ENCODE peak calls at places on chromosomes 13 and 19, in ten cellular contexts. Y, E, H, O, C, W, R, U, Q and G are unnamed samples.

GRCh38 chr13:73216381-73216831 is 157.6 kb downstream of the KLF5 start:
- DNase-seq in U (no peak), Q (no peak), R (no peak), C (no peak), W (no peak), E (no peak), Y (no peak), O (no peak), H (no peak), G (no peak)

GRCh38 chr19:980133-980998 is 3.8 kb upstream of the WDR18 start:
- DNase-seq in W (no peak), H (no peak), R (no peak), U (no peak), C (no peak), Q (no peak), Y (no peak), O (peak), E (no peak), G (no peak)

GRCh38 chr19:581399-582111 is 8.1 kb upstream of the HCN2 start:
- DNase-seq in R (no peak), W (no peak), E (no peak), U (no peak), C (no peak), Q (no peak), Y (no peak), H (no peak), O (no peak), G (no peak)

GRCh38 chr13:93925976-93926375 is 553.5 kb downstream of the DCT start:
- DNase-seq in H (no peak), Q (no peak), E (no peak), R (no peak), Y (no peak), U (no peak), W (no peak), C (no peak), O (no peak), G (no peak)

GRCh38 chr13:112637017-112637801 is 49.3 kb upstream of the TUBGCP3 start:
- DNase-seq in Q (no peak), E (no peak), Y (no peak), R (no peak), O (no peak), U (no peak), H (no peak), C (no peak), W (no peak), G (no peak)

GRCh38 chr13:75145926-75146325 is 336.0 kb downstream of the TBC1D4 start:
- DNase-seq in O (no peak), E (no peak), R (no peak), Q (no peak), C (no peak), W (no peak), Y (no peak), U (no peak), H (no peak), G (no peak)

GRCh38 chr19:23285948-23286347 is 35.8 kb upstream of the ZNF724 start:
- DNase-seq in C (no peak), E (no peak), Q (no peak), W (no peak), Y (no peak), U (no peak), H (no peak), O (no peak), R (no peak), G (no peak)

GRCh38 chr13:80669112-80669511 is 328.2 kb upstream of the SPRY2 start:
- DNase-seq in E (no peak), Q (no peak), U (no peak), H (no peak), R (no peak), O (no peak), Y (no peak), C (no peak), W (no peak), G (no peak)

GRCh38 chr19:6733338-6734095 is 3.9 kb downstream of the GPR108 start:
- DNase-seq in Q (no peak), U (no peak), E (no peak), W (no peak), R (no peak), H (no peak), C (no peak), Y (no peak), O (no peak), G (no peak)

GRCh38 chr19:7595466-7596133 is at the start of gene CAMSAP3:
- DNase-seq in O (peak), W (no peak), C (no peak), E (no peak), Q (peak), Y (no peak), U (no peak), H (no peak), R (peak), G (no peak)

GRCh38 chr19:5951338-5951861 is 26.5 kb downstream of the RANBP3 start:
- DNase-seq in R (no peak), C (no peak), W (no peak), E (no peak), Q (no peak), O (no peak), Y (no peak), U (no peak), H (no peak), G (no peak)

GRCh38 chr13:112005925-112006324 is 61.0 kb upstream of the SOX1 start:
- DNase-seq in C (no peak), E (no peak), R (no peak), U (peak), H (no peak), Q (no peak), Y (no peak), W (no peak), O (no peak), G (no peak)

GRCh38 chr19:49064768-49065611 is at the start of gene NTF4:
- DNase-seq in Q (no peak), C (no peak), R (peak), H (no peak), Y (no peak), O (peak), W (no peak), U (no peak), E (peak), G (no peak)

GRCh38 chr19:29561601-29562000 is 35.8 kb downstream of the VSTM2B start:
- DNase-seq in C (no peak), Q (no peak), W (no peak), H (no peak), R (no peak), O (no peak), E (no peak), Y (no peak), U (no peak), G (no peak)

GRCh38 chr19:5070922-5071321 is 102.0 kb downstream of the KDM4B start:
- DNase-seq in W (no peak), Y (no peak), H (no peak), C (no peak), Q (no peak), R (no peak), U (no peak), E (no peak), O (no peak), G (no peak)

GRCh38 chr19:12665281-12665573 is 1.3 kb downstream of the MAN2B1 start:
- DNase-seq in O (no peak), Y (peak), U (no peak), E (no peak), H (peak), C (no peak), Q (peak), R (no peak), W (no peak), G (no peak)

GRCh38 chr13:113421673-113422270 is 31.5 kb downstream of the ADPRHL1 start:
- DNase-seq in W (no peak), Q (no peak), O (no peak), H (no peak), U (no peak), Y (no peak), R (no peak), C (peak), E (no peak), G (no peak)

GRCh38 chr19:35903550-35904179 is 1.3 kb downstream of the HCST start:
- DNase-seq in U (peak), O (no peak), Y (peak), Q (peak), R (peak), H (peak), W (peak), E (peak), C (no peak), G (no peak)

GRCh38 chr13:52399708-52400107 is 6.3 kb downstream of the THSD1 start:
- DNase-seq in W (no peak), Q (no peak), R (no peak), H (no peak), E (no peak), U (no peak), C (no peak), O (no peak), Y (no peak), G (no peak)

GRCh38 chr13:76556632-76557031 is 329.6 kb downstream of the KCTD12 start:
- DNase-seq in C (no peak), Q (no peak), W (no peak), H (no peak), R (no peak), U (no peak), Y (no peak), O (no peak), E (no peak), G (no peak)

GRCh38 chr19:33134571-33135041 is 2.7 kb downstream of the WDR88 start:
- DNase-seq in E (no peak), H (peak), W (no peak), C (no peak), Q (peak), O (no peak), U (no peak), R (no peak), Y (peak), G (no peak)

GRCh38 chr13:83709751-83710515 is 172.3 kb downstream of the SLITRK1 start:
- DNase-seq in Q (no peak), R (peak), Y (no peak), C (no peak), E (peak), H (no peak), W (no peak), U (no peak), O (no peak), G (peak)

GRCh38 chr19:8459520-8460260 is 14.9 kb downstream of the HNRNPM start:
- DNase-seq in Q (no peak), W (peak), O (no peak), R (peak), Y (no peak), U (peak), C (peak), H (no peak), E (peak), G (no peak)

GRCh38 chr19:47143322-47144073 is 12.9 kb downstream of the SAE1 start:
- DNase-seq in W (no peak), E (no peak), R (no peak), O (no peak), C (no peak), Y (no peak), H (no peak), U (no peak), Q (no peak), G (no peak)

GRCh38 chr13:40665061-40665753 is 1.2 kb downstream of the FOXO1 start:
- DNase-seq in O (peak), E (peak), C (no peak), U (no peak), W (no peak), Q (peak), H (peak), Y (peak), R (peak), G (peak)

GRCh38 chr19:40438284-40438683 is 5.9 kb downstream of the SERTAD3 start:
- DNase-seq in W (no peak), Y (no peak), H (no peak), U (no peak), C (no peak), R (no peak), Q (no peak), E (no peak), O (no peak), G (no peak)

GRCh38 chr19:48372904-48373303 is 8.7 kb downstream of the SYNGR4 start:
- DNase-seq in Y (no peak), H (no peak), Q (no peak), W (no peak), E (no peak), U (no peak), C (no peak), O (no peak), R (peak), G (peak)

GRCh38 chr19:18193388-18194207 is 580 bp downstream of the MPV17L2 start:
- DNase-seq in Q (no peak), E (no peak), Y (no peak), R (peak), W (no peak), H (no peak), O (no peak), C (no peak), U (no peak), G (no peak)

GRCh38 chr13:108987488-108987887 is 358.1 kb downstream of the MYO16 start:
- DNase-seq in Y (no peak), C (no peak), U (no peak), H (no peak), W (no peak), O (no peak), R (no peak), Q (no peak), E (no peak), G (peak)

GRCh38 chr19:47190167-47190727 is 40.8 kb downstream of the BBC3 start:
- DNase-seq in O (no peak), W (peak), R (peak), U (peak), Q (peak), E (peak), Y (peak), H (peak), C (no peak), G (peak)

GRCh38 chr13:21074601-21075302 is 13.4 kb upstream of the LATS2 start:
- DNase-seq in U (no peak), H (peak), W (no peak), O (no peak), Y (no peak), C (no peak), E (no peak), Q (peak), R (no peak), G (no peak)

GRCh38 chr19:46601318-46602224 is at the start of gene CALM3:
- DNase-seq in O (no peak), U (no peak), R (no peak), H (no peak), W (no peak), E (no peak), Y (no peak), C (no peak), Q (no peak), G (no peak)

GRCh38 chr19:49361438-49362047 is 673 bp downstream of the TEAD2 start:
- DNase-seq in R (peak), W (peak), E (peak), H (no peak), Y (no peak), C (peak), Q (no peak), O (peak), U (no peak), G (peak)

GRCh38 chr19:6267552-6268381 is 12.0 kb downstream of the MLLT1 start:
- DNase-seq in H (no peak), Q (no peak), Y (no peak), W (no peak), O (no peak), C (no peak), U (no peak), R (no peak), E (no peak), G (no peak)

GRCh38 chr19:10773969-10774368 is 56.1 kb downstream of the DNM2 start:
- DNase-seq in Q (no peak), U (peak), W (no peak), C (no peak), O (no peak), E (no peak), R (peak), H (no peak), Y (no peak), G (no peak)
- H3K27ac ChIP-seq in Q (no peak), U (peak), W (no peak), C (no peak), O (no peak), E (no peak), R (peak), H (no peak), Y (no peak), G (no peak)

DNA sequence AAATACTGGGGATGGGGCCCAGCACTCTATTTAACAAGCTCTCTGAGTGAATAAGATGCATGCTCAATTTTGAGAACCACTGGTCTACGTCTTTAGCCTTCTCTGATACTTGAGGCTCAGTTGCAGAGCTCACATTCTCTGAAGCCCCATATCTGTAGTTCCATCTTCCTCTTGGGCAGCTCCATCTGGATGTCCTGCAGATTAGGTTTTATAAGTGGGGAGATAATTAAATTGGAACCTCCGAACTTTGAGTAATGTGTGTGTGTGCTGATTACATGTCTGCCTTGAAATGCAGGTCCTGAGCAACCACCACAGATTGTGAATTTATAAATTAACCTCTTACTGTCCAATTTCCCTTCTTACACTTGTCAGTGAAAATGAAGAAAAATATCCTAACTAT is 7.2 kb upstream of the RASL11A start:
- DNase-seq in Y (no peak), W (no peak), U (no peak), E (no peak), H (no peak), O (no peak), Q (no peak), R (no peak), C (no peak), G (no peak)
- H3K27ac ChIP-seq in Y (no peak), W (no peak), U (no peak), E (no peak), H (no peak), O (no peak), Q (no peak), R (no peak), C (no peak), G (no peak)

GRCh38 chr13:39567569-39567968 is 35.4 kb downstream of the LHFPL6 start:
- DNase-seq in E (no peak), U (no peak), H (no peak), Y (no peak), Q (no peak), O (no peak), R (peak), C (no peak), W (no peak), G (no peak)
- H3K27ac ChIP-seq in E (no peak), U (no peak), H (no peak), Y (no peak), Q (no peak), O (no peak), R (no peak), C (no peak), W (no peak), G (no peak)

GRCh38 chr19:55460670-55461258 is 678 bp downstream of the ISOC2 start:
- DNase-seq in O (peak), W (peak), H (no peak), R (peak), U (peak), Y (no peak), C (peak), Q (peak), E (peak), G (peak)

GRCh38 chr19:55461259-55461973 is at the start of gene ISOC2:
- DNase-seq in W (peak), C (peak), U (peak), R (peak), E (peak), Q (peak), H (peak), O (peak), Y (peak), G (peak)

GRCh38 chr19:55461974-55462628 is 659 bp upstream of the ISOC2 start:
- DNase-seq in C (no peak), R (peak), U (no peak), Y (no peak), W (no peak), E (no peak), H (no peak), O (no peak), Q (no peak), G (no peak)

GRCh38 chr19:55459551-55459949 is 1.9 kb downstream of the ISOC2 start:
- DNase-seq in C (no peak), H (no peak), U (no peak), W (no peak), E (no peak), O (no peak), Q (no peak), Y (no peak), R (no peak), G (no peak)

DNA sequence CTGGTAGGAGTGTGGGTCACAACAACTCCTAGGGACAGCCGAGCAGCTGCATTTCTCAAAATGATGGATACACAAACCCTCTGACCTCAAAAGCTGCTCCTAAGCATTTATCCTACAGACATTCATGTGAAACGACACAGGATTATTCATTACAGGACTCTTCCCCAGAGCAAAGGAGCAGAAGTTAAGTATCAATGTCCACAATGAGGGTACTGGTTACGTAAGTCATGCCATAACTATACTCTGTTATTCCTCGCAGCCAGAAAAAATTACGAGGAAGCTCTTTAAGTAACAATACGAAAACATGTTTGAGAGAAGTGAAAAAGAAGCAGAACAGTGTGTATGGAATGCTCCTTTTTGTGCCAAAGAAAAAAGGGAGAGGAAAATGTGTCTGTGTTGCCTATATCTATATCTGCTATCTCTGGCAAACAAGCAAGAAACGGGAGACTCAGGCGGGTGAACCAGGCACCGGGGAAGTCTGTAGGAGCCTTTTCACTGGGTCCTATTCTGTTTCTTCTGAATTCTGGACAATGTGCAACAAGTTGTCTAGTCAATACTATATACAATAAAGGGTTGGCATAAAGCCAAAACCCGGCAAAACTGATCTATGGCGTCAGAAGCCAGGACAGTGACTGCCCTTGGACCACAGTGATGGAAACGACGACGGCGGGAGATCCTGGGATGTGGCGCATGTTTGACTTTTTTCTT is 1.3 kb downstream of the ISOC2 start:
- DNase-seq in E (no peak), Q (no peak), U (no peak), C (no peak), O (no peak), W (no peak), R (no peak), Y (no peak), H (no peak), G (no peak)
- H3K27ac ChIP-seq in E (peak), Q (no peak), U (no peak), C (peak), O (no peak), W (no peak), R (no peak), Y (no peak), H (no peak), G (no peak)